ENCODE peak calls at places on chromosomes 4 and X, in five cellular contexts. Q, I, E, H and P are unnamed samples.

GRCh38 chrX:107566603-107567262 is 61.6 kb upstream of the PRPS1 start:
- DNase-seq in E (no peak), H (no peak), I (no peak), Q (no peak), P (no peak)

GRCh38 chr4:88429401-88429800 is 27.5 kb upstream of the HERC5 start:
- DNase-seq in Q (no peak), H (no peak), I (no peak), E (no peak), P (no peak)

GRCh38 chr4:176002007-176002623 is 63.5 kb upstream of the WDR17 start:
- DNase-seq in Q (peak), E (no peak), H (no peak), I (no peak), P (peak)

GRCh38 chrX:140712413-140713173 is 3.0 kb downstream of the LINC00632 start:
- DNase-seq in E (no peak), I (no peak), H (peak), Q (peak), P (no peak)

GRCh38 chr4:139184129-139184528 is 7.1 kb upstream of the ELF2 start:
- DNase-seq in E (no peak), H (peak), I (no peak), Q (no peak), P (peak)

GRCh38 chr4:25234390-25235367 is 846 bp downstream of the PI4K2B start:
- DNase-seq in H (peak), Q (peak), I (peak), E (peak), P (peak)

GRCh38 chr4:58560736-58561135 is 1450.6 kb upstream of the IGFBP7 start:
- DNase-seq in Q (no peak), H (no peak), I (no peak), E (no peak), P (no peak)

GRCh38 chr4:151808120-151808529 is 47.3 kb upstream of the GATB start:
- DNase-seq in E (no peak), I (no peak), H (no peak), Q (no peak), P (no peak)

GRCh38 chrX:104695593-104695992 is 129.6 kb downstream of the IL1RAPL2 start:
- DNase-seq in I (no peak), E (no peak), H (no peak), Q (no peak), P (no peak)

GRCh38 chr4:71377561-71377960 is 38.7 kb downstream of the SLC4A4 start:
- DNase-seq in Q (peak), E (no peak), H (no peak), I (no peak), P (peak)

GRCh38 chr4:72341432-72341820 is 227.6 kb downstream of the ADAMTS3 start:
- DNase-seq in H (no peak), I (no peak), Q (no peak), E (no peak), P (no peak)

GRCh38 chrX:154732421-154733071 is 18.3 kb downstream of the GAB3 start:
- DNase-seq in H (peak), I (no peak), Q (no peak), E (no peak), P (peak)

GRCh38 chrX:30283456-30284200 is 25.6 kb downstream of the NR0B1 start:
- DNase-seq in H (peak), E (no peak), I (peak), Q (peak), P (peak)

GRCh38 chrX:80285131-80285773 is 135.0 kb upstream of the TENT5D start:
- DNase-seq in H (peak), E (no peak), I (peak), Q (peak), P (no peak)

GRCh38 chr4:25144870-25145481 is 15.3 kb downstream of the SEPSECS start:
- DNase-seq in H (peak), I (peak), Q (peak), E (no peak), P (peak)

GRCh38 chr4:124903995-124904722 is 191.6 kb upstream of the ANKRD50 start:
- DNase-seq in H (no peak), Q (no peak), E (no peak), I (no peak), P (peak)

GRCh38 chrX:69968956-69969355 is 80.8 kb downstream of the AWAT2 start:
- DNase-seq in H (no peak), Q (no peak), E (no peak), I (no peak), P (no peak)

GRCh38 chrX:31314921-31315320 is 243.1 kb upstream of the FTHL17 start:
- DNase-seq in I (no peak), H (no peak), Q (no peak), E (no peak), P (no peak)

GRCh38 chr4:99754756-99755155 is 61.9 kb upstream of the DAPP1 start:
- DNase-seq in H (peak), I (no peak), Q (no peak), E (no peak), P (no peak)

GRCh38 chrX:125883169-125883568 is 282.9 kb downstream of the DCAF12L2 start:
- DNase-seq in H (no peak), E (no peak), Q (no peak), I (no peak), P (no peak)

GRCh38 chrX:2692221-2693122 is 1.4 kb downstream of the CD99 start:
- DNase-seq in I (peak), Q (no peak), H (peak), E (no peak), P (peak)
- TF ChIP-seq MAX in I (no peak), Q (no peak), H (no peak), E (no peak), P (no peak)

DNA sequence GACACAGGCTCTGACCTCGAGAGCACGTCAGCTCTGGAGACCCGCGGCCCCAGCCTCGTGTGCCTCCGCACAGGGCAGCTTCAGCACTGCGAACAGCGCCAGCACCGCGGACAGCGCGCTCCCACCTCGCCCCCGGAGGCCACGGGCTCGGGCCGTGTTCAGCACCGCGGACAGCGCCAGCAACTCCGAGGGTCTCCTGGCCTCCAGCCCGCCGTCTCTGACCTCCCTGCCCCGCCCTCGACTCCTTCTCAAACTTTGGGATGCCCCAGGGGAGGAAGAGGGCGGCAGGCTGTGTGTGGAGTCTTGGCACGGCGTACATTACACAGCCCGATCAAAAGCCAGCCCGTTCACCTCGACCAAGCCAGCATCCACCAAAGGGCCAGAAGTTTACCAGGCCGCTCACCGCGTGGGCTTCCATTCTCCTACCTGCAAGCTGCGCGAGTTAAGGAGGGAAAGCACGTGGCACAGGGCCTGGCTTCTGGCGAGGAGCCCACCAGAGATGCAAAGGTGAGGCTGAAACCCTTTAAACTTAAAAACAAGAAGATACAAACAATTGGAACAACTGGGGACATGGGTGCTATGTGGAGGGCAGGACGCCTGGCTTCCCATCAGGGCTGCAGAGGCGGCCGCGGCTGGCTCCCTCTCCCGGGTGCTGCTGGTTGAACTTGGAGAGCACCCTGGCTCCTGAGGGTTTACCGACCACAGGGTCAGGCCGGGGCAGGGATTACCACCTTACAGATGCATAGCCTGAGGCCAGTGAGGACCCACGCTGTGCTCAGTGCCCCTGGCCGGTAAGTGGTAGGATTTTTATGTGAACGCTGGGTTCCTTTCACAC is 4.5 kb upstream of the NKX1-1 start:
- DNase-seq in Q (no peak), I (peak), E (no peak), H (peak), P (peak)
- TF ChIP-seq MYC in Q (no peak), I (peak), E (no peak), H (peak), P (no peak)

GRCh38 chrX:110791206-110791605 is 4.4 kb downstream of the CHRDL1 start:
- DNase-seq in Q (no peak), I (no peak), H (no peak), E (no peak), P (no peak)

GRCh38 chrX:110794601-110795000 is 1.0 kb downstream of the CHRDL1 start:
- DNase-seq in E (no peak), I (no peak), H (no peak), Q (no peak), P (no peak)

GRCh38 chrX:110795645-110796510 is at the start of gene CHRDL1:
- DNase-seq in Q (peak), I (no peak), H (no peak), E (no peak), P (no peak)
- TF ChIP-seq MAX in Q (no peak), I (no peak), H (no peak), E (no peak), P (no peak)

DNA sequence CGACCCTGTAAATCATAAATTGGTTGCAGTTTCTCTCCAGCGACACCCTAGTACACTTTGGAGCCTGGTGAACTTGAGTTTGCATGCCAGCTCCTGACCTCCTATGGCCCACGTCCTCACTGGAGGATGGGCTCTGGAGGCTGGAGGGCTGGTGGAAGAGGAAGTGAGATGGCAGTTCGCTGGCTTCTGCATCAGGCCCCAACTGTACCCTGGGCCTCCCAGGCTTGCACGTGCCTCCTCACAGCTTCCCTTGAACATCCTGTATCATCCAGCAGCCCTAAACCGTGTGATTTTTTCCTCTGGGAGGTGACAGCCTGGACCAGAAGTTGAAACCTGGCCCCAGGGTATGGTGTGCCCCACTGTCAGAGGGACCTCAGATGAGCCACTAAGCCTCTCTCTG is 78.5 kb downstream of the HTRA3 start:
- DNase-seq in E (no peak), H (peak), Q (no peak), I (no peak), P (no peak)
- TF ChIP-seq MYC in E (no peak), H (peak), Q (no peak), I (no peak), P (no peak)

DNA sequence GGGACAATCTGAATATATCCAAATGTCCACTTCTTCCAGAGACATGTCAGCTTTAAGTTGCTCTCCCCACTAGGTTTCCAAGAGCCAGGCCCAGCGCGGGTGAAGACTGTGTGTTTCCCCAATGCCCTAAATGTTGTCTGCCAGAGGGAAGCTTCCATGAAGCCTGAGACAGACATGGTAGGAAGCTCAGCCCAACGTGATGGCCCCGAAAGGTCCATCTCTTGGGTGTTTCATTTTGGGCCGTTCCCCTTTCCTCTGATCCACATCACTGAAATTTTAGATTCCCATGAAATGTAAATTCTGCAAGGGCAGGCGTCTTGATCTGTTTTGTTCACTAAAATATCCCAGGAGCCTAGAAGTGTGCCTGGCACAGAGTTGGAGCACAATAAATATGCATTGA is 25.4 kb upstream of the PROM1 start:
- DNase-seq in E (no peak), Q (no peak), I (no peak), H (no peak), P (no peak)
- TF ChIP-seq MAX in E (no peak), Q (no peak), I (no peak), H (no peak), P (no peak)

DNA sequence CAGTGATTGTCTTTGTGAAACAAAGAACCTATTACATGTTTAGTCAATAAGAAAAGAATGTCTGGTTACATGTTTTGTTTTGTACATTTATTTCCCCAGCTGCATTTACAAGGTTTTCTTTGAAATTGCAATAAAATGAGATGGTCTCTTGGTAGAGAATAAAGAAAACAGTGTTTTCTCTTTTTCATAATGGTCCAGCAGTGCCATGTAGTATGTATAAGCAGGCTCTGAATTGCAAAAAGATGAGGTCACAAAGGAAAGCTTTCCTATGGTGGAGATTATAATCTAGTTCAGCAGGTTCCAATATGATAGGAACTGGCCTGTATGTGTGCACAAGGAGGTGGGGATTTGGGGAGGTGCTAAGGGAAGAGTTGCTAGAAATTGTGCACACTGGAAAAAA is 1417.3 kb downstream of the STIM2 start:
- DNase-seq in E (no peak), I (no peak), Q (no peak), H (no peak), P (peak)
- TF ChIP-seq MYC in E (no peak), I (no peak), Q (no peak), H (no peak), P (no peak)

GRCh38 chr4:14254252-14254651 is 626.7 kb upstream of the BOD1L1 start:
- DNase-seq in I (peak), H (peak), E (no peak), Q (peak), P (peak)
- TF ChIP-seq MAX in I (no peak), H (no peak), E (no peak), Q (no peak), P (no peak)